ENCODE peak calls at places on chromosomes 1 and 21, in four cellular contexts. S is retinal pigment epithelial cell, B is sigmoid colon, E is tibial nerve. W is an unnamed sample.

GRCh38 chr1:38451541-38451993 is 405.0 kb upstream of the POU3F1 start:
- DNase-seq in E (no peak), B (no peak), S (peak), W (peak)

GRCh38 chr1:166693673-166694297 is 145.5 kb upstream of the POGK start:
- DNase-seq in B (no peak), S (no peak), E (no peak), W (no peak)

GRCh38 chr1:236685917-236686814 is at the start of gene ACTN2:
- DNase-seq in E (no peak), B (peak), S (no peak), W (peak)

GRCh38 chr1:58508629-58509028 is 37.9 kb downstream of the OMA1 start:
- DNase-seq in E (no peak), S (no peak), B (no peak), W (no peak)

GRCh38 chr1:38243106-38243505 is 196.5 kb upstream of the POU3F1 start:
- DNase-seq in S (no peak), B (no peak), E (no peak), W (no peak)

GRCh38 chr1:185533596-185533995 is 200.6 kb upstream of the HMCN1 start:
- DNase-seq in S (no peak), E (no peak), B (no peak), W (peak)

GRCh38 chr1:161199506-161200119 is 759 bp upstream of the ADAMTS4 start:
- DNase-seq in E (no peak), B (no peak), S (no peak), W (peak)

GRCh38 chr1:76961181-76961580 is 93.9 kb downstream of the ST6GALNAC5 start:
- DNase-seq in S (no peak), B (no peak), E (no peak), W (no peak)

GRCh38 chr1:153344718-153345025 is 4.0 kb downstream of the PGLYRP4 start:
- DNase-seq in S (no peak), B (no peak), E (peak), W (no peak)

GRCh38 chr1:44357710-44358109 is 2.7 kb upstream of the ERI3 start:
- DNase-seq in B (no peak), E (no peak), S (no peak), W (no peak)

GRCh38 chr1:107535091-107535490 is 394.3 kb downstream of the NTNG1 start:
- DNase-seq in B (no peak), S (no peak), E (no peak), W (no peak)

DNA sequence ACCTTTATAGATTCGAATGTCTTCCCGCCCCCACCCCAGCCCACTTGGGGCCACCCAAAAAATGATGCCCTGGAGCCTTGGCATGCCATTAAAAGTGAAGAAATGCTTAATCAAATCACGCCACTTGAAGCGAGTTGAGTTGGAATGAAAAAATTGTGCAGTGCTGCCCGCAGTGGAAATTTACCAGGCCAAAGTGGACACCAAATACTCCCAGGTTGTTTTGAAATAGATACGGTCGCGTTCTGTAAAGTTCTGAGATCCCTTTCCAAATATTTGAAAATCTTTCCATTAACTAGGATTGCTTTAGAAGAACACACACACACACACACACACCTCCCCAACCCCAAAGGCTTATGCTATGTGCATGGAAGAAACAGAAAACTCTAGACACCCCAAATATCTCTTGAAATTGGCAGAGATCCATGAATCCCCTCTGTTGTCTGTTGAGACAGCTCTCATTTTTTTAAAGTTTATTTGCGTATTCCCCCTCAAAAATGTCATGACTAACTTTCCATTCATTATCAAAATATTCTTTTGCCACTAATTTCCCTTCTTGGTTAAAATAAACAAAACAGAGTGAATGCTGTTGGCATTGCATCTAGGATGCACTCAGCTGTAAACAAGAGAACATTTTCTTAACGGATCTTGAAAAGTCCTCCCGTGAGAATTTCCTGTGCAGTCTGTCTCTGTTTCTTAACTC is 142.3 kb upstream of the KCNE2 start:
- DNase-seq in B (no peak), S (no peak), E (no peak), W (no peak)
- H3K4me3 ChIP-seq in B (no peak), S (no peak), E (no peak), W (no peak)

DNA sequence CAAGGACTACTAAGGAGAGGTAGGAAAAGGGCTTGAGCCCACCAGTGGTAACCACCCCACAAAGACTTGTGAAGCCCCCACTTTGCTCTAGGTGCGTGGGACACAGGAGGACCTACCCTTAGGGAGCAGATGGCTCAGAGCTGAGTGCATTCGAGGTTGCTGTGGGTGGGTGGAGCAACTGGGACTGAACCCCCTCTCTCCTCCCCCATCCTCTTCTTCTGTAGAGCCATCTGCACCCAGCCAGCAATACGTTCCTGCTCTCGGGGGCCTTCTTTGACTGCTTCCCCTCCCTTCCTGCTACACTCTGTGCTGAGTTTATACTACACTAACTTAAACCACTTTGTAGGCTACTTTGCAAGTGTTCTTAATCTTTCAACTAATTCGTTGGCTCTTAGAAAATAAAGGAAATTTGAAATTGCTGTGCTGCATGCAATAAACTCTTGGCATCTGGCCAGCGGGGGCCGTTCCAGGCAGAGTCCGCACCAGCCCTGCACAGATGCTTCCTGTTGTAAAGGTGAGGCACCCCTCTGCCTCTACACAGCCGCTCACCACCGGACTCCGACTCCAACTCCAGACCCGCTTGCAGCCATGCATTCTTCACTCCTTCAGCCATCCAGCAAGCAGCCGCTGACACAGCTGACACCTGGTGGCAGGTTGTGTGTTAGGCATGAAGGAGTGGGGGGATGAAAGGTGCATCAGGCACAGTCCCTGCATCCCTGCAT is 57.2 kb downstream of the GLIS1 start:
- DNase-seq in S (no peak), B (no peak), E (peak), W (peak)
- TF ChIP-seq CTCF in S (peak), B (no peak), E (no peak), W (peak)

GRCh38 chr1:53303651-53304515 is 24.0 kb downstream of the LRP8 start:
- DNase-seq in B (no peak), E (no peak), S (no peak), W (no peak)
- H3K4me3 ChIP-seq in B (no peak), E (no peak), S (no peak), W (no peak)

GRCh38 chr1:203663294-203663693 is 36.7 kb downstream of the ATP2B4 start:
- DNase-seq in E (no peak), S (no peak), B (no peak), W (peak)
- TF ChIP-seq CTCF in E (no peak), S (no peak), B (no peak), W (no peak)

GRCh38 chr1:209430107-209430506 is 153.4 kb upstream of the CAMK1G start:
- DNase-seq in B (no peak), S (no peak), E (no peak), W (no peak)

GRCh38 chr1:209431813-209432442 is 151.6 kb upstream of the CAMK1G start:
- DNase-seq in E (no peak), S (no peak), B (no peak), W (no peak)

GRCh38 chr1:209432443-209432825 is 151.1 kb upstream of the CAMK1G start:
- DNase-seq in S (no peak), B (no peak), E (no peak), W (no peak)

GRCh38 chr1:209431402-209431801 is 152.1 kb upstream of the CAMK1G start:
- DNase-seq in E (no peak), B (no peak), S (no peak), W (no peak)

DNA sequence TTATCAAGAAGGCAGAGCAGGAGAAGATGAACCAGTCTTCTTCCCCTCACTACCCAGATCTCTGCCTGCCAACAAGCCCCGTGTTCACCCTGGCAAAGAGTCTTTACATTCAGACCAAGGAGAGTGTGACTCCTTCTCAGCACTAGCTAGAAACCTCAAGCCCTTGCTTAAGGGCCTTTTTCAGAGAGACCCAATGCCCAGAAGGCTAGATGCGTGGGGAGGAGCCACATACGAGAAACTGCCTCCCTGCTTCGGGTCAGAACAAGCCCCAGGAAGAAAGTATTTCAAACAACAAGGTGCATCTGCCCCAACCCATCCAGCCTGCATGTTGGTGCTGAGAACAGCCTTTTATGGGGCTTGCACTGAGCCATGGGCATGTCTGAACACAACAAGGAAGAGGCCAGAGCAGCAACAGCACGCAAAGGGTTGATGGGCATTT is 152.7 kb upstream of the CAMK1G start:
- DNase-seq in S (no peak), B (no peak), E (no peak), W (no peak)
- H3K4me3 ChIP-seq in S (no peak), B (no peak), E (no peak), W (no peak)

DNA sequence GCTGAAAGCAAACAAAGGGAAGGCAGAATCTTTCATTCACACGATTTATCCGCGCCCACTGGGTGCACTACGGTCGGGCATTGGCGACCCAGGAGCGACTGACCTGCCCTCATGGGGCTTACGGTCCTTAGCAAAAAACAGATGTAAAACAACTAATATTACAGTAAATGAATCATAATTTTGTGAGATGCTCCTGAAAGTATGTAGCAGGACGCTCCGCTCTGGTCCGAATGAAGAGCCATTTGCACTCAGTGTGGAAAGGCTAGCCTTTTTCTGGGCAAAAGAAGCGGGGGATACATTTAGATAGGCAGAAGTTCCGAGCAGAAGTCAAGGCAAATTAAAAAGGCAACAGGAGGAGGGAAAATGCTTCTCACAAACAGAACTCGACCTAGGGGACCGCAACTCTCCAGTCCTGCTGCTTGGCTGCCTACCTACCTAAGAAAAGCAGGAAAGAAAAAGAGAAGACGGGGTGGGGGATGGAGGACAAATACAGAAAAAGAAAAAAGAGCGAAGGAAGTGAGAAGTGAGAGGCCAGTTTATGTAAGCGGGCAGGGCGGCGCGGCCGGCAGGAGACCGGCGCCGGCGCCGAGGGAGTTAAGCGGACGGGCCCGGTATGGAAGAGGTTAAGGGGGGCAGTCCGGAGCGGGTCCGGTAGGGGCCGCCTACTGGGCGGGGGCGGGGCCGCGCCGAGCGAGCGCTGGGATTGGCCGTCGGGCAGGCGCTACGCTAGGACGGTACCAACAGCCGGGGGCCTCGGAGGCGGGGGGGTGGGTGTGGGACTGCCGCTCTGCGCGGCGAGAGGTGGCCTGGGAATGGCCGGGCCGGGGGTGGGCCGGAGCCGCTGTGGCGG is at the start of gene FAM20B:
- DNase-seq in S (peak), B (peak), E (peak), W (peak)
- TF ChIP-seq CTCF in S (no peak), B (no peak), E (no peak), W (no peak)

W was measured in fibroblast of pulmonary artery.